ENCODE peak calls at places on chromosomes 4 and X, in six cellular contexts. U, G, P, Y, J and M are unnamed samples.
A peak's percentile ranks its signal among the peaks of the same experiment; 100 is the strongest.

GRCh38 chr4:161650812-161651211 is 513.0 kb downstream of the FSTL5 start:
- DNase-seq in U (no peak), G (no peak), P (no peak), Y (peak; percentile 7), J (no peak), M (no peak)

GRCh38 chr4:137950286-137950685 is 291.9 kb downstream of the SLC7A11 start:
- DNase-seq in U (no peak), G (no peak), P (no peak), Y (no peak), J (no peak), M (no peak)

GRCh38 chr4:75821966-75822365 is 80.3 kb downstream of the PPEF2 start:
- DNase-seq in U (no peak), G (no peak), P (no peak), Y (no peak), J (no peak), M (no peak)

GRCh38 chrX:42619068-42619467 is 158.9 kb downstream of the PPP1R2C start:
- DNase-seq in U (no peak), G (no peak), P (no peak), Y (no peak), J (no peak), M (no peak)

GRCh38 chr4:87521757-87522374 is 7.3 kb downstream of the SPARCL1 start:
- DNase-seq in U (peak; percentile 83), G (no peak), P (no peak), Y (no peak), J (no peak), M (no peak)

GRCh38 chrX:49844622-49845021 is 15.5 kb downstream of the PAGE4 start:
- DNase-seq in U (no peak), G (no peak), P (no peak), Y (peak; percentile 58), J (no peak), M (no peak)

GRCh38 chr4:8296491-8296890 is 26.9 kb downstream of the HTRA3 start:
- DNase-seq in U (no peak), G (peak; percentile 38), P (no peak), Y (no peak), J (peak; percentile 6), M (peak; percentile 63)

GRCh38 chr4:9968472-9968871 is 52.8 kb downstream of the SLC2A9 start:
- DNase-seq in U (no peak), G (no peak), P (no peak), Y (no peak), J (no peak), M (no peak)

GRCh38 chrX:103212749-103213457 is 2.0 kb upstream of the BEX4 start:
- DNase-seq in U (no peak), G (no peak), P (no peak), Y (no peak), J (no peak), M (no peak)

GRCh38 chr4:124111922-124112321 is 600.6 kb downstream of the ANKRD50 start:
- DNase-seq in U (peak; percentile 92), G (no peak), P (no peak), Y (peak; percentile 0), J (no peak), M (peak; percentile 22)

GRCh38 chr4:143700420-143701352 is at the start of gene FREM3:
- DNase-seq in U (no peak), G (no peak), P (no peak), Y (no peak), J (peak; percentile 44), M (no peak)

GRCh38 chr4:38489924-38490639 is 173.9 kb upstream of the KLF3 start:
- DNase-seq in U (no peak), G (no peak), P (no peak), Y (no peak), J (no peak), M (no peak)

GRCh38 chr4:37471971-37472370 is 214.2 kb downstream of the RELL1 start:
- DNase-seq in U (no peak), G (no peak), P (no peak), Y (no peak), J (no peak), M (no peak)

GRCh38 chr4:140176735-140177134 is 22.8 kb upstream of the MAML3 start:
- DNase-seq in U (peak; percentile 69), G (no peak), P (no peak), Y (no peak), J (no peak), M (no peak)

GRCh38 chr4:88803600-88804096 is 106.0 kb upstream of the NAP1L5 start:
- DNase-seq in U (peak; percentile 98), G (no peak), P (no peak), Y (no peak), J (no peak), M (peak; percentile 83)

GRCh38 chrX:116317409-116317808 is 119.0 kb upstream of the SLC6A14 start:
- DNase-seq in U (peak; percentile 48), G (no peak), P (no peak), Y (no peak), J (peak; percentile 15), M (no peak)

GRCh38 chr4:101201421-101201820 is 145.9 kb downstream of the PPP3CA start:
- DNase-seq in U (peak; percentile 25), G (no peak), P (no peak), Y (no peak), J (no peak), M (no peak)

GRCh38 chr4:111475001-111475400 is 670.3 kb upstream of the FAM241A start:
- DNase-seq in U (peak; percentile 66), G (no peak), P (no peak), Y (peak; percentile 10), J (peak; percentile 51), M (no peak)

GRCh38 chrX:154074199-154074598 is 23.3 kb downstream of the MECP2 start:
- DNase-seq in U (peak; percentile 43), G (no peak), P (no peak), Y (no peak), J (no peak), M (no peak)

GRCh38 chr4:100049872-100050271 is 99.8 kb upstream of the H2AZ1 start:
- DNase-seq in U (no peak), G (no peak), P (no peak), Y (no peak), J (no peak), M (no peak)

GRCh38 chr4:77001907-77002306 is 52.4 kb downstream of the SEPTIN11 start:
- DNase-seq in U (peak; percentile 66), G (no peak), P (no peak), Y (peak; percentile 5), J (no peak), M (no peak)